ENCODE peak calls at places on chromosomes 5 and 9, in six cellular contexts. D is lower lobe of right lung, W is GM06990, N is iris pigment epithelial cell, Z is G401, V is PC-9. R is an unnamed sample.

GRCh38 chr9:126326228-126327015 is at the start of gene MVB12B:
- DNase-seq in Z (no peak), D (peak), W (no peak), N (peak), V (no peak), R (peak)

GRCh38 chr5:61330879-61331406 is 1.1 kb upstream of the ZSWIM6 start:
- DNase-seq in Z (peak), N (peak), D (peak), V (peak), W (peak), R (peak)

GRCh38 chr5:78912796-78913195 is 72.3 kb downstream of the ARSB start:
- DNase-seq in V (no peak), N (no peak), Z (no peak), D (no peak), W (no peak), R (no peak)

GRCh38 chr5:150640311-150641005 is at the start of gene SYNPO:
- DNase-seq in V (peak), N (peak), Z (no peak), D (no peak), W (no peak), R (peak)

GRCh38 chr9:109923826-109924225 is 143.8 kb downstream of the PALM2AKAP2 start:
- DNase-seq in D (no peak), V (no peak), N (no peak), W (no peak), Z (no peak), R (no peak)

GRCh38 chr9:89887286-89887685 is 282.5 kb downstream of the GADD45G start:
- DNase-seq in N (no peak), D (no peak), Z (no peak), W (no peak), V (no peak), R (peak)

GRCh38 chr5:135439426-135440205 is 7.5 kb downstream of the DCANP1 start:
- DNase-seq in Z (no peak), W (no peak), D (no peak), N (no peak), V (no peak), R (no peak)

GRCh38 chr5:15346738-15347137 is 153.2 kb upstream of the FBXL7 start:
- DNase-seq in D (no peak), N (no peak), Z (no peak), V (no peak), W (no peak), R (no peak)

GRCh38 chr5:139709587-139710369 is 61.6 kb downstream of the CXXC5 start:
- DNase-seq in V (no peak), N (peak), D (peak), W (peak), Z (no peak), R (no peak)

GRCh38 chr9:89359018-89359417 is 40.7 kb downstream of the SECISBP2 start:
- DNase-seq in W (no peak), V (no peak), N (peak), D (no peak), Z (peak), R (no peak)

GRCh38 chr5:68374770-68375518 is 159.4 kb downstream of the PIK3R1 start:
- DNase-seq in Z (no peak), V (no peak), W (no peak), N (no peak), D (no peak), R (no peak)

GRCh38 chr5:35319231-35320002 is 89.1 kb upstream of the PRLR start:
- DNase-seq in Z (no peak), V (peak), N (peak), W (peak), D (peak), R (peak)

GRCh38 chr5:179176571-179177230 is 116.5 kb downstream of the ZNF354C start:
- DNase-seq in D (peak), Z (no peak), N (no peak), W (no peak), V (no peak), R (no peak)

GRCh38 chr9:106035810-106036209 is 341.5 kb downstream of the TMEM38B start:
- DNase-seq in V (no peak), W (no peak), D (no peak), Z (no peak), N (no peak), R (no peak)

GRCh38 chr5:157130933-157131332 is 11.7 kb downstream of the MED7 start:
- DNase-seq in D (no peak), N (peak), W (no peak), Z (no peak), V (peak), R (no peak)

GRCh38 chr9:4504250-4504649 is 14.0 kb downstream of the SLC1A1 start:
- DNase-seq in D (no peak), W (no peak), V (no peak), N (no peak), Z (no peak), R (no peak)

GRCh38 chr9:94985649-94986048 is 259.1 kb downstream of the AOPEP start:
- DNase-seq in N (no peak), W (no peak), D (no peak), Z (no peak), V (no peak), R (no peak)

GRCh38 chr9:16246785-16247184 is 623.7 kb downstream of the BNC2 start:
- DNase-seq in V (no peak), Z (no peak), D (no peak), W (no peak), N (no peak), R (no peak)

GRCh38 chr9:77841739-77842386 is 189.7 kb downstream of the GNAQ start:
- DNase-seq in Z (peak), D (no peak), W (no peak), N (peak), V (no peak), R (no peak)

GRCh38 chr5:2904399-2904798 is 152.9 kb upstream of the IRX2 start:
- DNase-seq in V (no peak), Z (no peak), D (no peak), W (no peak), N (no peak), R (no peak)

GRCh38 chr5:179802207-179802883 is 4.3 kb downstream of the MGAT4B start:
- DNase-seq in N (no peak), D (no peak), V (no peak), W (no peak), Z (peak), R (no peak)

GRCh38 chr5:137497396-137498290 is 1.5 kb downstream of the SPOCK1 start:
- DNase-seq in V (no peak), N (no peak), D (no peak), Z (no peak), W (peak), R (no peak)

GRCh38 chr9:4117835-4118610 is 181.8 kb downstream of the GLIS3 start:
- DNase-seq in V (no peak), Z (no peak), W (peak), N (no peak), D (peak), R (no peak)

GRCh38 chr9:3446313-3446712 is 79.5 kb downstream of the RFX3 start:
- DNase-seq in N (peak), D (no peak), W (no peak), Z (no peak), V (no peak), R (no peak)